ENCODE peak calls at places on chromosomes 11 and 22, in seven cellular contexts. G, F, T, U, B, O and V are unnamed samples.

GRCh38 chr22:39003165-39003638 is 10.9 kb upstream of the APOBEC3C start:
- DNase-seq in G (peak), F (peak), T (peak), U (peak), B (peak), O (peak), V (peak)

GRCh38 chr11:123430736-123431356 is 777 bp downstream of the GRAMD1B start:
- DNase-seq in G (peak), F (no peak), T (peak), U (peak), B (peak), O (peak), V (no peak)

GRCh38 chr11:28049338-28050216 is 58.4 kb downstream of the KIF18A start:
- DNase-seq in G (no peak), F (peak), T (no peak), U (no peak), B (no peak), O (peak), V (no peak)

GRCh38 chr11:132058211-132058772 is 687.9 kb downstream of the NTM start:
- DNase-seq in G (no peak), F (peak), T (no peak), U (no peak), B (no peak), O (peak), V (no peak)

GRCh38 chr11:78083036-78083435 is 3.4 kb upstream of the NDUFC2 start:
- DNase-seq in G (no peak), F (no peak), T (no peak), U (no peak), B (no peak), O (no peak), V (no peak)

GRCh38 chr22:27602390-27602789 is 199.2 kb downstream of the MN1 start:
- DNase-seq in G (no peak), F (no peak), T (no peak), U (no peak), B (no peak), O (no peak), V (no peak)

GRCh38 chr22:30262917-30263741 is 3.5 kb downstream of the OSM start:
- DNase-seq in G (peak), F (peak), T (peak), U (peak), B (peak), O (peak), V (no peak)

GRCh38 chr11:130202818-130203671 is 43.5 kb downstream of the ST14 start:
- DNase-seq in G (no peak), F (no peak), T (peak), U (no peak), B (peak), O (no peak), V (no peak)

GRCh38 chr22:31951201-31952093 is 7.1 kb downstream of the YWHAH start:
- DNase-seq in G (no peak), F (no peak), T (no peak), U (no peak), B (peak), O (no peak), V (no peak)
- H3K4me3 ChIP-seq in G (no peak), F (no peak), T (no peak), U (no peak), B (no peak), O (no peak), V (no peak)

DNA sequence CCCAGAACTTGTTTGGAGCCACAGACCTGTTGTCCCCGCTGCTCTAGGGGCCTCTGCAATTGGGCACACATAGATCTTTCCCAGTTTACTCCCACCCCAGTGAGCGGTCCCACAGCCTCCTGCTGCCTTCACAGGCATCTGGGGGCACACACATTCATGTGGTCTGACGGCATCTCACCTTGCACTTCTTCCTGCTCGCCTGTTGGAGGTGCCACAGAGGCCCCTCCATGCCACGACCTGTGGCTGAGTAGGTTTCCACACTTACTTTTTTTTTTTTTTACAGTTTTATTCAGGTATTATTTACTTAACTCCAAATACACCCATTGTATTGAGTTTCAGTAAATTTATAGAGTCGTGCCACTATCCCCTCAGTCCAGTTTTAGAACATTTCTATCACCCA is 68.9 kb upstream of the SEPTIN5 start:
- DNase-seq in G (no peak), F (no peak), T (peak), U (no peak), B (no peak), O (no peak), V (no peak)
- TF ChIP-seq CTCF in G (no peak), F (no peak), T (no peak), U (no peak), B (no peak), O (no peak), V (peak)

GRCh38 chr22:42114721-42115120 is 15.9 kb downstream of the CYP2D6 start:
- DNase-seq in G (no peak), F (peak), T (no peak), U (no peak), B (no peak), O (no peak), V (no peak)
- H3K4me3 ChIP-seq in G (no peak), F (no peak), T (no peak), U (no peak), B (no peak), O (no peak), V (no peak)

DNA sequence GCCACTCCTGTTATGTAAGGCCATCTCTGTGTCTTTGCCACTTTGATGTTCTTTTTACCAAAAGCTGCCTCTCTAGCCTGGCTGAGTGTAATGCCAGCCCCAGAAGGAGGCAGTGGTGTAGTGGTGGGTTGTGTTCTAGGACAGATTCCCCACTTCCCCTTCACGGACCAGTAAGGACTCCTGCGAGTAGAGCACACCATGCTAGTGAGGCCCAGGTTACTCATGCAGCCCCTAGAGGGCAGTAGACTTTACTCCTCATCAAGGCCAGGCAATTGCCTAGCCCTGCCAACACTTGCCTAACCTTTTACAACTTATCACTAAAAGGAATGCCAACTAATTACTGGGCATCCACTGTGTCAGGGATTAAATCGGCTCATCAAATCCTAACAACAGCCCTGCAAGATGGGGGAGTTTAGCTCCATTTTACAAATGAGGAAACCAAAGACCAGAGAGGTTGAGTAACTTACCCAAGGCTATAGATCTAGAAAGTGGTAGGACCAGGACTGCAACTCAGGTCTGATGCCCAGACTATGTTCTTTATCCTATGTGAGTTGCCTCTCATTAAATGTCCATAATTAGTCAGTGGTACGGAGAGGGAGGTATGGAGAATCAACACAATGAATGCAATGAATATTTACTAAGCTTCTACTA is 75.3 kb downstream of the APIP start:
- DNase-seq in G (no peak), F (peak), T (peak), U (peak), B (no peak), O (no peak), V (no peak)
- TF ChIP-seq CTCF in G (peak), F (peak), T (no peak), U (peak), B (peak), O (peak), V (peak)